ENCODE peak calls at places on chromosomes 4 and X, in eight cellular contexts. B is stromal cell of bone marrow; M is RPMI7951; N is activated CD4-positive, CD25-positive, alpha-beta regulatory T cell; E is central memory CD4-positive, alpha-beta T cell; J is HuH-7; U is AML-193; F is EH. C is an unnamed sample.

GRCh38 chr4:32987111-32987510 is 2266.9 kb downstream of the PCDH7 start:
- DNase-seq in B (no peak), M (no peak), N (no peak), E (no peak), J (no peak), U (no peak), F (no peak), C (no peak)

GRCh38 chr4:176191974-176192373 is 3.4 kb downstream of the SPATA4 start:
- DNase-seq in B (peak), M (peak), N (no peak), E (no peak), J (no peak), U (no peak), F (peak), C (no peak)

GRCh38 chrX:51814066-51814465 is 70.8 kb downstream of the GSPT2 start:
- DNase-seq in B (no peak), M (no peak), N (no peak), E (no peak), J (no peak), U (no peak), F (no peak), C (no peak)

GRCh38 chr4:85756938-85757337 is 282.0 kb downstream of the ARHGAP24 start:
- DNase-seq in B (peak), M (peak), N (no peak), E (no peak), J (no peak), U (no peak), F (peak), C (no peak)

GRCh38 chr4:137125011-137125410 is 407.3 kb downstream of the PCDH18 start:
- DNase-seq in B (peak), M (peak), N (no peak), E (no peak), J (no peak), U (no peak), F (peak), C (no peak)

GRCh38 chrX:110201799-110202198 is 116.1 kb downstream of the AMMECR1 start:
- DNase-seq in B (no peak), M (no peak), N (no peak), E (no peak), J (no peak), U (no peak), F (peak), C (no peak)

GRCh38 chr4:137420901-137421384 is 111.4 kb downstream of the PCDH18 start:
- DNase-seq in B (no peak), M (no peak), N (no peak), E (no peak), J (no peak), U (no peak), F (no peak), C (no peak)

GRCh38 chr4:38889143-38889542 is 21.5 kb downstream of the FAM114A1 start:
- DNase-seq in B (peak), M (peak), N (no peak), E (no peak), J (peak), U (no peak), F (peak), C (peak)

GRCh38 chrX:7316887-7317286 is 168.9 kb upstream of the PUDP start:
- DNase-seq in B (no peak), M (no peak), N (no peak), E (no peak), J (no peak), U (no peak), F (peak), C (no peak)

GRCh38 chr4:73803213-73803612 is 33.3 kb upstream of the CXCL6 start:
- DNase-seq in B (no peak), M (no peak), N (no peak), E (no peak), J (no peak), U (no peak), F (no peak), C (no peak)

GRCh38 chrX:41332408-41332987 is 1.5 kb upstream of the DDX3X start:
- DNase-seq in B (no peak), M (peak), N (no peak), E (no peak), J (no peak), U (no peak), F (peak), C (no peak)

GRCh38 chrX:4825550-4825949 is 1112.1 kb upstream of the PRKX start:
- DNase-seq in B (no peak), M (no peak), N (no peak), E (no peak), J (no peak), U (no peak), F (no peak), C (no peak)

GRCh38 chr4:158958489-158959270 is 144.2 kb upstream of the RAPGEF2 start:
- DNase-seq in B (no peak), M (no peak), N (no peak), E (no peak), J (no peak), U (no peak), F (no peak), C (no peak)

GRCh38 chr4:155079866-155080265 is 128.6 kb upstream of the NPY2R start:
- DNase-seq in B (peak), M (no peak), N (no peak), E (no peak), J (no peak), U (no peak), F (peak), C (no peak)